ENCODE peak calls at places on chromosome 20, in eight cellular contexts. Q, I, M, B, Z, X, J and T are unnamed samples.

GRCh38 chr20:38001173-38001875 is 31.9 kb downstream of the TTI1 start:
- DNase-seq in Q (peak), I (no peak), M (no peak), B (no peak), Z (no peak), X (no peak), J (no peak), T (peak)

GRCh38 chr20:54103067-54103761 is 32.8 kb upstream of the BCAS1 start:
- DNase-seq in Q (peak), I (peak), M (peak), B (peak), Z (peak), X (peak), J (no peak), T (no peak)

GRCh38 chr20:48920527-48921167 is 864 bp upstream of the ARFGEF2 start:
- DNase-seq in Q (no peak), I (no peak), M (peak), B (no peak), Z (no peak), X (no peak), J (no peak), T (no peak)

GRCh38 chr20:60729119-60729900 is 522.8 kb upstream of the CDH4 start:
- DNase-seq in Q (no peak), I (no peak), M (no peak), B (no peak), Z (no peak), X (no peak), J (no peak), T (no peak)

GRCh38 chr20:24835195-24835594 is 113.9 kb upstream of the CST7 start:
- DNase-seq in Q (no peak), I (no peak), M (no peak), B (no peak), Z (no peak), X (no peak), J (no peak), T (no peak)

GRCh38 chr20:33092361-33092760 is 12.9 kb downstream of the BPIFB4 start:
- DNase-seq in Q (no peak), I (no peak), M (no peak), B (no peak), Z (no peak), X (no peak), J (no peak), T (no peak)

GRCh38 chr20:44475372-44475693 is 341 bp upstream of the TTPAL start:
- DNase-seq in Q (no peak), I (no peak), M (no peak), B (no peak), Z (no peak), X (no peak), J (no peak), T (no peak)

GRCh38 chr20:1819311-1820136 is 75.7 kb upstream of the SIRPA start:
- DNase-seq in Q (no peak), I (no peak), M (no peak), B (no peak), Z (no peak), X (no peak), J (no peak), T (no peak)

GRCh38 chr20:8033447-8033846 is 13.9 kb upstream of the TMX4 start:
- DNase-seq in Q (no peak), I (no peak), M (no peak), B (no peak), Z (no peak), X (no peak), J (no peak), T (no peak)

GRCh38 chr20:14406495-14406894 is 69.1 kb upstream of the FLRT3 start:
- DNase-seq in Q (peak), I (no peak), M (no peak), B (no peak), Z (no peak), X (no peak), J (no peak), T (no peak)

GRCh38 chr20:44776977-44777376 is 31.3 kb downstream of the KCNK15 start:
- DNase-seq in Q (no peak), I (no peak), M (no peak), B (no peak), Z (no peak), X (peak), J (no peak), T (no peak)

GRCh38 chr20:58711266-58712051 is 18.9 kb downstream of the NPEPL1 start:
- DNase-seq in Q (no peak), I (no peak), M (no peak), B (no peak), Z (no peak), X (no peak), J (no peak), T (no peak)

GRCh38 chr20:36745234-36745926 is 510 bp downstream of the NDRG3 start:
- DNase-seq in Q (no peak), I (no peak), M (no peak), B (no peak), Z (no peak), X (peak), J (no peak), T (no peak)

GRCh38 chr20:14384820-14385740 is 47.7 kb upstream of the FLRT3 start:
- DNase-seq in Q (no peak), I (no peak), M (no peak), B (no peak), Z (no peak), X (no peak), J (no peak), T (no peak)

GRCh38 chr20:20480689-20481088 is 112.8 kb downstream of the INSM1 start:
- DNase-seq in Q (no peak), I (no peak), M (no peak), B (no peak), Z (no peak), X (peak), J (no peak), T (peak)